ENCODE peak calls at places on chromosomes 4 and X, in nine cellular contexts. G is dorsolateral prefrontal cortex, V is K562, T is WERI-Rb-1, S is tibial nerve, R is GM23248, B is H9, N is esophagus muscularis mucosa, M is thoracic aorta. I is an unnamed sample.
A peak's percentile ranks its signal among the peaks of the same experiment; 100 is the strongest.

GRCh38 chrX:1178580-1179057 is 33.8 kb downstream of the CRLF2 start:
- DNase-seq in B (no peak), S (no peak), R (peak; percentile 24), V (no peak), N (peak; percentile 29), M (no peak), G (no peak), T (no peak), I (no peak)

GRCh38 chrX:119885554-119886428 is 9.9 kb upstream of the AKAP14 start:
- DNase-seq in G (no peak), N (no peak), V (no peak), S (no peak), T (no peak), M (no peak), B (no peak), R (no peak), I (no peak)

GRCh38 chr4:142697303-142697702 is 148.8 kb downstream of the INPP4B start:
- DNase-seq in R (no peak), T (no peak), G (no peak), S (no peak), B (no peak), N (no peak), V (no peak), M (no peak), I (no peak)

GRCh38 chrX:139971394-139971749 is 6.1 kb upstream of the CXorf66 start:
- DNase-seq in G (no peak), S (no peak), M (no peak), R (peak; percentile 4), V (no peak), B (no peak), T (no peak), N (no peak), I (no peak)

GRCh38 chr4:25654971-25655963 is at the start of gene SLC34A2:
- DNase-seq in G (no peak), V (no peak), S (no peak), B (peak; percentile 85), N (no peak), R (no peak), M (no peak), T (no peak), I (no peak)

GRCh38 chr4:128649575-128650205 is 159.8 kb upstream of the JADE1 start:
- DNase-seq in R (peak; percentile 80), G (no peak), B (no peak), N (no peak), T (no peak), M (no peak), S (no peak), V (no peak), I (no peak)

GRCh38 chrX:111568356-111568755 is 56.9 kb downstream of the SERTM2 start:
- DNase-seq in R (peak; percentile 21), M (no peak), T (peak; percentile 13), S (no peak), V (peak; percentile 5), G (no peak), N (no peak), B (peak; percentile 72), I (no peak)

GRCh38 chr4:72077346-72077745 is 45.5 kb downstream of the NPFFR2 start:
- DNase-seq in G (no peak), N (no peak), V (no peak), R (no peak), M (no peak), S (no peak), T (no peak), B (no peak), I (no peak)

GRCh38 chr4:2825184-2825506 is 18.5 kb upstream of the ADD1 start:
- DNase-seq in G (no peak), N (no peak), S (no peak), V (no peak), R (no peak), B (no peak), T (no peak), M (no peak), I (no peak)

DNA sequence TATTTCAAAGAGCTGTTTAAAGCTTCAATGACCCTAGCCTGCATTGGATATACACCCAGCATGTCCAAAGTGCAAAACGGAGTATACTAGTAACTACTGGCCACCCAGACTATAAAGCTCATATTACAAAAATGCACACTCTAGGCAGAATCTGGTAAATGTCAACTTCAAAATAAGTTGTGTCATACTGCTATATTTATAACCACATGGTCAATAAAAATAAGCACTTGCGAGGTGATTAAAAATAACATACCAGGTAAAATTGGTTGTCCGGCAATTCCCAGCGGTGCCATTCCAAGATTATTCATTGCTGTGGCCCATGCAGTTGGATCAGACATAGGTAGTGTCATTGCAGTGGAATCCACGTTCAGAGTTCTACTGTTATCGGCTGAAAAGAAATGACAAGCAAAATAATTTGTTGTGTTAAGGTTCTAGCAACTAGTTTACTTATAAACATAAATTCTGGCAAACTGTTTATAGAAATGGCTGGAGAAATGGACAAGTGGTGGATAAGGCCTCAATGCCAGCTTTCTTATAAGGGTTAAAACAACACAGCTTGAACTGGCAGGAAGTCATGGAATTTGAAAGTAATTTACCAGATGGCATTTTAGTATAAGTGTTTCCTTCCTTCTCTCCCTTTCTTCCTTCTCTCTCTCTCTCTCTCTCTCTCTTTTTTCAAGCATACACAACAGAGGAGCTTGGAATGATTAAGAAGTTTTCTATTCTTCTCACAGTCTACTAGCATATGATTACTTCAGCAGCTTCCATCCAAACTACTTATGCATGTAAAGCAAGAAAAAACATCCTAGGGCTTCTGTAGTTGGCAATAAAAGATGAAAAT is 199.9 kb downstream of the ENOX2 start:
- DNase-seq in G (no peak), B (no peak), S (no peak), M (no peak), N (no peak), T (no peak), R (peak; percentile 31), V (no peak), I (no peak)
- H3K27ac ChIP-seq in G (no peak overlapping the region), B (no peak overlapping the region), S (no peak overlapping the region), M (peak overlapping the region; percentile 77), N (no peak overlapping the region), T (no peak overlapping the region), R (peak overlapping the region; percentile 27), V (no peak overlapping the region), I (no peak overlapping the region)

GRCh38 chrX:23952984-23953907 is 45.4 kb downstream of the CXorf58 start:
- DNase-seq in S (no peak), N (no peak), T (no peak), V (peak; percentile 19), B (peak; percentile 72), G (no peak), M (no peak), R (no peak), I (no peak)

GRCh38 chrX:23953908-23954269 is 46.1 kb downstream of the CXorf58 start:
- DNase-seq in T (no peak), R (no peak), M (no peak), B (no peak), N (no peak), V (no peak), S (no peak), G (no peak), I (no peak)

GRCh38 chrX:23954396-23954795 is 46.6 kb downstream of the CXorf58 start:
- DNase-seq in T (no peak), V (no peak), M (no peak), G (no peak), N (no peak), R (no peak), S (no peak), B (no peak), I (no peak)

DNA sequence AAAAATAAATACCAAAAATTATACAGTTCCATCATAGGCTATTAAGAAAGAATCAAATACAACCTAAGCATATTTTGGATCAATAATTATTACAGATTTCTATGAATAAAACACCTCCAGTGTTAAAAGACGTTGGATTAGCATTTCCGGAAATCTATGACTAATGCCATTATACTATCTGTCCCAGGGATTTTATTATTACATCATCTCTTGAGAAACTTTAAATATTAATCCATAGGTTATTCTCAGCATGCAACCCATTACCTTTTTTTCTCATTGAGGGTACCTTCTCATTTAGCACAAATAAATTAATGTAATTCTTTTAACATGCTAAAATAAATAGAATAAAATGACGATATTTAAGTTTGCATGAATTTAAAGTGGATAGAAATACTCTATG is 44.6 kb downstream of the CXorf58 start:
- DNase-seq in S (no peak), N (no peak), B (no peak), G (no peak), R (no peak), M (no peak), T (no peak), V (no peak), I (no peak)
- H3K27ac ChIP-seq in S (no peak overlapping the region), N (no peak overlapping the region), B (no peak overlapping the region), G (no peak overlapping the region), R (no peak overlapping the region), M (no peak overlapping the region), T (no peak overlapping the region), V (peak overlapping the region; percentile 86), I (no peak overlapping the region)

DNA sequence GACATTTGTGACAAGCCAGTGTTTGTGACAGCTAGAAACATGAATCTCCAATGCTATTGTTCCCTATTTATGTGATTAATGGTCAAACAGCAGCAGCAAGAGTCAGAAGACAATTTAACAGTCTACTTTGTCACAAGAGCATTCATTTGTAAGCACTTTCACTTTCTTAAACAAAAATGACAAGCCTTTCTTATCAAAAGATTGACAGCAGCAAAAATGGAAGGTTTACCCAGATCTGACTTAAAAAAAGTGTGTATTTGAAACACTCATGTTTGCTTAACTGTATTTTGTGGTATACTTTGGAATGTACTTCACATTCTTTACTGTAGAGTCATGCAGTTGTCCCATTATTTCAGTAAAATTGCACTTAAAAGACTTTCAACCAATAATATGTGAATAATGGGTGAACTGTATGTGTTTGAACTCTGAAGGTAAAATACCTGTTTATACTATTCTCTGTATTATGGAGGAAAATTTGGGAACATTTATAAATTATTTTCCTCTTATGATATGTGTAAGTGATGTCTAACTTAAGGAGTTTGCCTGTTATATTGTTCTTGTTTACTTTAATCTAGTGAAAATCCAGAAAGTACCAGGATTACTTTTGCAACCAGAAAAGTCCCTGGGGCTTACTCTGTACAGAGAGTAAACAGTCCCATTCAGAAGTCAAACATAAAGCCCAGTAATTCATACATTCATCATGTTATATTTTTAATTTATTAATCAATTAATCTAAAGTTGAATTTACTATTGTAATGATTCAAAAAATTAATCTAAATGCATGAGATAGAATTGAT is 314.9 kb upstream of the TRAM1L1 start:
- DNase-seq in S (no peak), T (no peak), V (no peak), R (peak; percentile 7), B (no peak), G (no peak), N (no peak), M (no peak), I (no peak)
- H3K27ac ChIP-seq in S (no peak overlapping the region), T (no peak overlapping the region), V (no peak overlapping the region), R (no peak overlapping the region), B (no peak overlapping the region), G (peak overlapping the region; percentile 6), N (no peak overlapping the region), M (no peak overlapping the region), I (no peak overlapping the region)

GRCh38 chrX:17559728-17560379 is 177.4 kb upstream of the SCML1 start:
- DNase-seq in R (peak; percentile 83), S (no peak), B (no peak), V (no peak), T (no peak), G (no peak), M (no peak), N (no peak), I (no peak)
- H3K27ac ChIP-seq in R (peak overlapping the region; percentile 45), S (no peak overlapping the region), B (no peak overlapping the region), V (no peak overlapping the region), T (no peak overlapping the region), G (no peak overlapping the region), M (peak overlapping the region; percentile 34), N (no peak overlapping the region), I (no peak overlapping the region)

GRCh38 chr4:38659346-38659745 is 4.7 kb upstream of the KLF3 start:
- DNase-seq in N (peak; percentile 19), T (no peak), V (no peak), M (no peak), G (no peak), R (no peak), S (no peak), B (no peak), I (no peak)
- H3K27ac ChIP-seq in N (no peak overlapping the region), T (no peak overlapping the region), V (no peak overlapping the region), M (no peak overlapping the region), G (no peak overlapping the region), R (no peak overlapping the region), S (no peak overlapping the region), B (no peak overlapping the region), I (no peak overlapping the region)

I was measured in vagina.